ENCODE peak calls at places on chromosomes 3 and 15, in five cellular contexts. T is GM13976, Z is D721Med, X is spleen, N is GM12864. V is an unnamed sample.

GRCh38 chr15:68556139-68556990 is 22.4 kb upstream of the CORO2B start:
- DNase-seq in N (no peak), Z (no peak), T (no peak), X (peak; percentile 27), V (no peak)

GRCh38 chr3:93861021-93861420 is 112.7 kb downstream of the PROS1 start:
- DNase-seq in N (no peak), X (no peak), Z (no peak), T (no peak), V (no peak)

GRCh38 chr15:99592135-99592845 is 26.5 kb downstream of the MEF2A start:
- DNase-seq in X (no peak), N (no peak), T (no peak), Z (no peak), V (no peak)

GRCh38 chr3:168249048-168249538 is 153.4 kb upstream of the GOLIM4 start:
- DNase-seq in X (no peak), N (no peak), Z (peak; percentile 18), T (peak; percentile 68), V (no peak)

GRCh38 chr3:186966406-186966805 is 36.1 kb downstream of the ST6GAL1 start:
- DNase-seq in T (no peak), N (no peak), Z (no peak), X (no peak), V (no peak)

GRCh38 chr3:39000008-39000450 is 51.7 kb downstream of the SCN11A start:
- DNase-seq in T (peak; percentile 66), N (peak; percentile 21), Z (no peak), X (no peak), V (no peak)

GRCh38 chr3:45583021-45583851 is 11.3 kb upstream of the LIMD1 start:
- DNase-seq in Z (no peak), N (no peak), X (no peak), T (no peak), V (peak; percentile 87)

GRCh38 chr3:27281671-27282150 is 87.5 kb downstream of the NEK10 start:
- DNase-seq in Z (no peak), T (no peak), X (no peak), N (no peak), V (no peak)

GRCh38 chr3:40317061-40317676 is 7.7 kb downstream of the EIF1B start:
- DNase-seq in X (no peak), N (peak; percentile 29), T (peak; percentile 47), Z (no peak), V (no peak)

GRCh38 chr15:57220220-57220619 is 156.1 kb upstream of the CGNL1 start:
- DNase-seq in Z (no peak), X (no peak), N (no peak), T (no peak), V (no peak)

GRCh38 chr3:102733811-102734574 is 299.2 kb downstream of the ZPLD1 start:
- DNase-seq in X (no peak), T (no peak), Z (no peak), N (no peak), V (no peak)

GRCh38 chr3:43758826-43759225 is 68.1 kb downstream of the ABHD5 start:
- DNase-seq in X (no peak), N (no peak), Z (no peak), T (no peak), V (no peak)

GRCh38 chr15:72323752-72324151 is 3.8 kb upstream of the CELF6 start:
- DNase-seq in T (no peak), Z (no peak), N (no peak), X (no peak), V (no peak)

GRCh38 chr3:196740476-196741400 is 1.1 kb downstream of the PAK2 start:
- DNase-seq in T (peak; percentile 42), X (peak; percentile 76), Z (no peak), N (no peak), V (no peak)

GRCh38 chr3:118938183-118938961 is 96.3 kb downstream of the IGSF11 start:
- DNase-seq in Z (no peak), T (no peak), X (no peak), N (no peak), V (no peak)

GRCh38 chr3:111173328-111173900 is 101.8 kb downstream of the NECTIN3 start:
- DNase-seq in N (no peak), X (no peak), T (no peak), Z (no peak), V (no peak)

GRCh38 chr3:120435621-120436020 is 15.2 kb downstream of the FSTL1 start:
- DNase-seq in N (no peak), Z (no peak), X (no peak), T (no peak), V (no peak)

GRCh38 chr3:94307588-94307987 is 244.7 kb downstream of the NSUN3 start:
- DNase-seq in T (no peak), N (no peak), Z (no peak), X (no peak), V (no peak)

GRCh38 chr3:136021798-136022197 is 56.3 kb downstream of the PPP2R3A start:
- DNase-seq in T (no peak), Z (no peak), X (no peak), N (no peak), V (no peak)

GRCh38 chr3:48989126-48989795 is 780 bp upstream of the P4HTM start:
- DNase-seq in T (peak; percentile 24), N (no peak), X (no peak), Z (no peak), V (no peak)

DNA sequence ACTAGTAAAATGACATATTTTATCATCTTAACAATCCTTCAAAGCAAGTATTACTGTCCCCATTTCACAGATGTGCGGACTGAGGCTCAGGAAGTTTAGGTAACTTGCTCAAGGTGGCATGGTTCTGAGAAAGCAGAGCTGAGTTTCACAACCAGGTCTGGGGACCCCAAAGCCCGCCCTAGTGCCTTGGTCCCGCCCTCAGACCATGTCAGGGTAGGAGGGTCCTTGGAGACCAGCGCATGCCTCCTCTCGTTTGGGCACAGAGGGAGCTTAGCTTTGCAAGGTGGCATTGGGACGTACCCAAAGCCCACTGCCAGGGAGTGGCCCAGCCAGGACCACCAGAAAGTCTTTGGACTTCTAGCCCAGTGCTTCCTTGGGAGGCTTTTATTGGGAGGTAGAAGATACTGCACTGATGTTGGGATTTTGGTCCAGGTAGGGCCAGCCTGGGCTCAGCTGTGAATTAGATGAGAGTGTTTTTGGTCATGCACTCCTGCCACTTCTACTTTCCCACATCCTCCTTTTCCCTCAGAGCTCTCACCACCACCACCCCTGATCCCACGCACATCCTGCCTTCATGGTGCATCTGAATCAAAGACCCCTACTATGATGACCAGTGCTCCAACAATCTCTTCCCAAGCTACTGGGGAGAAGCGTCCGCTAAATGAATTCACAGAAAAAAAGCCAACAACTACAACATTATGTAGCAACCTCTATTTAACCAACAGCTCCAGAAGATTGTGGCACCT is 307.9 kb downstream of the TLE3 start:
- DNase-seq in Z (no peak), N (no peak), X (peak; percentile 50), T (no peak), V (no peak)
- TF ChIP-seq CTCF in Z (no peak), N (no peak), X (no peak), T (no peak), V (no peak)

GRCh38 chr3:188925376-188925775 is 246.4 kb upstream of the TPRG1 start:
- DNase-seq in T (no peak), N (no peak), Z (no peak), X (no peak), V (no peak)
- TF ChIP-seq CTCF in T (no peak), N (no peak), Z (no peak), X (no peak), V (no peak)

GRCh38 chr15:82646250-82647044 is 716 bp downstream of the CPEB1 start:
- DNase-seq in Z (no peak), X (no peak), T (no peak), N (no peak), V (peak; percentile 74)

GRCh38 chr15:82647835-82648256 is 683 bp upstream of the CPEB1 start:
- DNase-seq in Z (peak; percentile 73), X (peak; percentile 83), T (no peak), N (no peak), V (peak; percentile 79)

GRCh38 chr15:82648257-82649103 is 1.3 kb upstream of the CPEB1 start:
- DNase-seq in Z (no peak), T (peak; percentile 23), N (no peak), X (no peak), V (no peak)

GRCh38 chr15:82649226-82649999 is 2.2 kb upstream of the CPEB1 start:
- DNase-seq in T (peak; percentile 20), N (peak; percentile 5), Z (no peak), X (no peak), V (no peak)

GRCh38 chr15:82647045-82647834 is at the start of gene CPEB1:
- DNase-seq in N (no peak), X (no peak), T (peak; percentile 68), Z (peak; percentile 89), V (peak; percentile 83)
- TF ChIP-seq CTCF in N (no peak), X (no peak), T (no peak), Z (peak; percentile 34), V (no peak)

GRCh38 chr15:55196458-55197361 is at the start of gene RSL24D1:
- DNase-seq in X (peak; percentile 99), T (peak; percentile 92), Z (peak; percentile 52), N (peak; percentile 99), V (peak; percentile 98)
- TF ChIP-seq CTCF in X (no peak), T (peak; percentile 26), Z (peak; percentile 54), N (peak; percentile 57), V (peak; percentile 38)

DNA sequence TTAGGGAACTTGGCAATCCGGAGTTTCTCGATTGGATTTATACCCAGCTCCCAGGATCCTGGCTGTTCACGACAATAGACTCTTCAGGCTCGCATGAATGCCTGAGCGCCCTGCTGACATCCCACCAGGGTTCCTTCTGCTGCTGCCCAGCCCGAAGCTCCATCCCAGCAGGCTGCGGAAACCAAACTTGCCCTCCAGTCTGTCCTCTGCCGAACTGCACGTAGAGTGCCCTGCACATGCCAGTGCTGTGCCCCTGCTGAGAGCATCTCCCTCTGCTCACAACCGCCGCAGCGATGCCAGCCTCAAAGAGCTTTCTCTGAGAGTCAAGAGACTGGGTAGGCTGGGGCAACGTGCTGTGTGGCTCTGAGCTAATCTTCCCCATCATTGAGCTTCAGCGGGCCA is 6.9 kb downstream of the ADAMTS7 start:
- DNase-seq in X (no peak), T (no peak), Z (no peak), N (no peak), V (no peak)
- TF ChIP-seq CTCF in X (no peak), T (no peak), Z (no peak), N (no peak), V (no peak)

DNA sequence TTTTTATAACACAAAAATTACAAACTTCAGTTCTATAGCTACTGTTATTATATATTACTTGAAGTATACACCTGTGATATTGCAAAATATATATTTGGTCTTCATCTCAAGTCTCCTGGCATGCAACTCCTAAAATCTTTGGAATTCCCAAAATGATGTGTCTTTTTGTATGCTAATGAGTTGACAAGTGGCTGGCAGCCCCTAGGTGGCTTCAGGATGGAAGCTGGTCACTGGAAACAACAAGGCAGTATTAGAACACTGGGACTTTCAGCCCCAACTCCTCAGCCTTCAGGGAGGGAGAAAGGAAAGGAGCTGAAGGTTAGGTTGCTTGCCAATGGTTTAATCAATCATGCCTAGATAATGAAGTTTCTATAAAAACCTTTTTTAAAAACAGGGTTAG is 112.0 kb downstream of the SCAPER start:
- DNase-seq in Z (no peak), X (no peak), T (no peak), N (no peak), V (no peak)
- TF ChIP-seq CTCF in Z (no peak), X (no peak), T (no peak), N (no peak), V (no peak)

GRCh38 chr3:12490547-12490946 is 6.3 kb downstream of the TSEN2 start:
- DNase-seq in Z (no peak), X (no peak), N (no peak), T (no peak), V (no peak)

GRCh38 chr3:12496453-12496761 is 12.1 kb downstream of the TSEN2 start:
- DNase-seq in X (no peak), N (no peak), T (no peak), Z (no peak), V (no peak)

GRCh38 chr3:12501360-12502020 is 17.2 kb downstream of the TSEN2 start:
- DNase-seq in T (no peak), Z (no peak), N (no peak), X (no peak), V (no peak)

GRCh38 chr3:12495749-12496452 is 11.6 kb downstream of the TSEN2 start:
- DNase-seq in X (no peak), Z (no peak), T (no peak), N (no peak), V (no peak)
- TF ChIP-seq CTCF in X (no peak), Z (no peak), T (no peak), N (peak; percentile 24), V (no peak)